ENCODE peak calls at places on chromosomes 2 and 18, in four cellular contexts. H is H1, A is trophoblast cell, W is H9. P is an unnamed sample.

GRCh38 chr2:236977199-236977883 is 108.3 kb upstream of the COPS8 start:
- DNase-seq in A (no peak), W (no peak), H (no peak), P (no peak)

GRCh38 chr2:58156780-58157179 is 84.3 kb downstream of the FANCL start:
- DNase-seq in A (no peak), W (no peak), H (no peak), P (no peak)

GRCh38 chr2:229392214-229392613 is 121.1 kb upstream of the PID1 start:
- DNase-seq in H (no peak), A (no peak), W (no peak), P (no peak)

GRCh38 chr18:63098014-63098981 is 221.3 kb downstream of the BCL2 start:
- DNase-seq in H (no peak), A (no peak), W (no peak), P (no peak)

GRCh38 chr2:27059141-27059820 is 7.8 kb downstream of the AGBL5 start:
- DNase-seq in A (no peak), W (no peak), H (no peak), P (no peak)

GRCh38 chr18:58314284-58314683 is 270.3 kb downstream of the NEDD4L start:
- DNase-seq in H (no peak), W (no peak), A (peak), P (no peak)

GRCh38 chr2:83162421-83162820 is 1296.7 kb downstream of the SUCLG1 start:
- DNase-seq in A (no peak), W (no peak), H (no peak), P (no peak)

GRCh38 chr2:190301032-190301431 is 18.6 kb downstream of the HIBCH start:
- DNase-seq in W (no peak), H (no peak), A (no peak), P (no peak)

GRCh38 chr2:229910832-229911412 is 10.9 kb downstream of the TRIP12 start:
- DNase-seq in A (no peak), W (peak), H (no peak), P (no peak)

GRCh38 chr2:241111443-241111810 is 9.3 kb upstream of the MTERF4 start:
- DNase-seq in H (no peak), A (no peak), W (no peak), P (no peak)

GRCh38 chr2:127208313-127208712 is 11.8 kb downstream of the CYP27C1 start:
- DNase-seq in H (no peak), W (peak), A (no peak), P (no peak)

GRCh38 chr2:111659361-111660281 is 224.4 kb downstream of the ANAPC1 start:
- DNase-seq in H (peak), W (peak), A (peak), P (no peak)

GRCh38 chr2:99821572-99822369 is 320.6 kb downstream of the AFF3 start:
- DNase-seq in W (no peak), A (peak), H (no peak), P (no peak)

GRCh38 chr18:2955966-2956521 is 56.9 kb downstream of the LPIN2 start:
- DNase-seq in A (peak), H (no peak), W (no peak), P (no peak)

GRCh38 chr2:9771481-9772017 is 71.7 kb upstream of the TAF1B start:
- DNase-seq in H (no peak), A (peak), W (no peak), P (no peak)

GRCh38 chr2:235665656-235666239 is 171.9 kb downstream of the AGAP1 start:
- DNase-seq in H (no peak), A (no peak), W (no peak), P (no peak)

GRCh38 chr2:196208915-196209314 is 37.5 kb upstream of the STK17B start:
- DNase-seq in A (peak), H (no peak), W (no peak), P (no peak)

GRCh38 chr2:172552547-172553291 is 3.2 kb upstream of the PDK1 start:
- DNase-seq in A (peak), H (no peak), W (no peak), P (no peak)

GRCh38 chr18:60411715-60412114 is 39.1 kb upstream of the MC4R start:
- DNase-seq in H (no peak), W (peak), A (peak), P (no peak)

GRCh38 chr2:149573760-149574159 is 13.8 kb downstream of the MMADHC start:
- DNase-seq in H (no peak), W (no peak), A (peak), P (no peak)

GRCh38 chr2:96153991-96154431 is 8.8 kb upstream of the DUSP2 start:
- DNase-seq in H (no peak), A (no peak), W (peak), P (no peak)

GRCh38 chr18:8750954-8751415 is 45.6 kb downstream of the MTCL1 start:
- DNase-seq in H (no peak), W (no peak), A (no peak), P (no peak)

GRCh38 chr2:239564587-239564986 is 163.8 kb upstream of the HDAC4 start:
- DNase-seq in A (no peak), W (no peak), H (no peak), P (no peak)

GRCh38 chr2:119230630-119231185 is 7.1 kb downstream of the STEAP3 start:
- DNase-seq in H (no peak), A (no peak), W (no peak), P (no peak)

GRCh38 chr2:240896871-240897692 is 1.1 kb upstream of the MAB21L4 start:
- DNase-seq in H (no peak), A (no peak), W (no peak), P (no peak)

GRCh38 chr2:121240436-121240835 is 44.6 kb downstream of the TFCP2L1 start:
- DNase-seq in W (no peak), H (no peak), A (no peak), P (no peak)

GRCh38 chr2:67389788-67390187 is 7.3 kb upstream of the ETAA1 start:
- DNase-seq in A (no peak), H (no peak), W (no peak), P (no peak)

GRCh38 chr2:74458132-74458956 is at the start of gene WBP1:
- DNase-seq in H (peak), W (peak), A (peak), P (peak)
- H2BK120ac ChIP-seq in H (peak), W (peak), A (peak), P (no peak)

GRCh38 chr2:216498418-216499413 is at the start of gene RPL37A:
- DNase-seq in W (peak), H (peak), A (peak), P (peak)
- H2BK12ac ChIP-seq in W (no peak), H (peak), A (peak), P (no peak)

GRCh38 chr18:25830787-25831186 is 259.6 kb downstream of the SS18 start:
- DNase-seq in H (no peak), A (peak), W (no peak), P (no peak)
- H3K23ac ChIP-seq in H (no peak), A (no peak), W (no peak), P (no peak)

GRCh38 chr2:73110622-73111299 is 2.0 kb downstream of the RAB11FIP5 start:
- DNase-seq in A (no peak), H (no peak), W (no peak), P (no peak)
- H2BK120ac ChIP-seq in A (no peak), H (no peak), W (no peak), P (no peak)

DNA sequence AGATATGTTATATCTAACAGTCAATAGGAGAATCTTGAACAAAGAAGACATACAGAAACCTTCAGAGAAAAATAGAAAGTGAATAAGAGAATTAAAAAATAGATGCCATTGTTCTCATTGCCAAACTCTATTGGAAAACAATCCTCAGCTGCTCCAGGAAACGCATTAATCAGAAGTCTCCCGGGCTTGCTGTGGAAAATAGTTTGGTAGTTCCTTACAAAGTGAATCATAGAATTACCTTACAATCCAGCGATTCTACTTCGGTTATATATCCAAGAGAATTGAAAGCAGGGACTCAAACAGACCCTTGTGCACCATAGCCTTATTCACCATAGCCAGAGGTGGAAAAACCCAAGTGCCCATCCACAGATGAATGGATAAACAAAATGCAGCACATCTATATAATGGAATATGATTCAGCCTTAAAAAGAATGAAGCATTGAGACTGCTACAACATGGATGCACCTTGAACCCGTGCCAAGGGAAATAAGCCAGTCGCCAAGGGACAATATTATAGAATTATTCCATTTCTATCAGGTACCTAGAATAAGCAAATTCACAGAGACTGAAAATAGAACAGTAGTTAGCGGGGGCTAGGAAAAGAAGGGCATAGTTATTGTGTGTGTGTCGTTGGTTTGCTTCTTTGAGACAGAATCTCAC is 21.9 kb upstream of the CHRNA1 start:
- DNase-seq in H (no peak), W (no peak), A (no peak), P (no peak)
- H2BK12ac ChIP-seq in H (peak), W (no peak), A (no peak), P (no peak)

GRCh38 chr2:217256261-217256660 is 396.4 kb upstream of the TNP1 start:
- DNase-seq in A (no peak), W (no peak), H (no peak), P (no peak)
- H3K23ac ChIP-seq in A (no peak), W (no peak), H (no peak), P (no peak)

GRCh38 chr2:112880696-112881095 is 30.3 kb upstream of the IL37 start:
- DNase-seq in W (no peak), A (no peak), H (no peak), P (no peak)
- H2BK120ac ChIP-seq in W (no peak), A (no peak), H (no peak), P (no peak)